ENCODE peak calls at places on chromosomes 4 and X, in nine cellular contexts. N, S, Q, Z, E, V, W, F and R are unnamed samples.

GRCh38 chr4:16227462-16227868 is 1.2 kb upstream of the TAPT1 start:
- DNase-seq in N (peak; percentile 40), W (no peak), V (peak; percentile 78), Q (peak; percentile 71), S (no peak), F (peak; percentile 51), E (no peak), Z (peak; percentile 57), R (no peak)

GRCh38 chr4:87213425-87213824 is 7.0 kb downstream of the KLHL8 start:
- DNase-seq in Z (no peak), N (no peak), Q (no peak), W (no peak), E (no peak), S (no peak), V (no peak), F (no peak), R (no peak)

GRCh38 chr4:84171871-84172270 is 327.2 kb downstream of the NKX6-1 start:
- DNase-seq in V (no peak), S (no peak), F (no peak), Q (no peak), N (no peak), E (no peak), Z (no peak), W (no peak), R (no peak)

GRCh38 chr4:37844204-37844603 is 17.7 kb downstream of the PGM2 start:
- DNase-seq in F (no peak), Q (no peak), Z (no peak), W (no peak), V (no peak), S (no peak), E (no peak), N (no peak), R (no peak)

GRCh38 chr4:169723207-169723606 is 34.5 kb downstream of the HPF1 start:
- DNase-seq in E (no peak), V (no peak), Z (no peak), F (no peak), Q (no peak), S (no peak), N (no peak), W (no peak), R (no peak)

GRCh38 chrX:119696251-119696890 is 3.4 kb upstream of the SEPTIN6 start:
- DNase-seq in Q (no peak), E (no peak), F (no peak), W (no peak), N (no peak), Z (no peak), V (no peak), S (no peak), R (no peak)

GRCh38 chrX:10620121-10620699 is at the start of gene MID1:
- DNase-seq in W (no peak), Z (peak; percentile 80), F (peak; percentile 68), N (peak; percentile 66), Q (peak; percentile 75), S (peak; percentile 30), E (peak; percentile 68), V (peak; percentile 90), R (peak; percentile 84)

GRCh38 chr4:189202182-189202868 is 738.3 kb upstream of the FRG1 start:
- DNase-seq in E (peak; percentile 36), Q (peak; percentile 69), N (peak; percentile 64), W (no peak), V (peak; percentile 79), S (peak; percentile 66), Z (peak; percentile 72), F (peak; percentile 24), R (peak; percentile 47)

GRCh38 chrX:79081895-79082512 is 62.5 kb upstream of the GPR174 start:
- DNase-seq in Z (peak; percentile 21), E (peak; percentile 4), F (no peak), S (no peak), V (no peak), Q (no peak), N (no peak), W (peak; percentile 61), R (no peak)

GRCh38 chr4:99078931-99079624 is 9.5 kb downstream of the ADH5 start:
- DNase-seq in S (no peak), W (no peak), Z (no peak), N (no peak), V (no peak), Q (no peak), F (no peak), E (no peak), R (no peak)

GRCh38 chr4:138677651-138678202 is 337.9 kb upstream of the NOCT start:
- DNase-seq in S (no peak), Q (no peak), W (no peak), N (no peak), E (no peak), V (no peak), Z (no peak), F (no peak), R (no peak)

GRCh38 chr4:60133414-60133813 is 1066.7 kb upstream of the ADGRL3 start:
- DNase-seq in S (no peak), Z (no peak), N (no peak), E (no peak), F (no peak), V (no peak), Q (no peak), W (no peak), R (no peak)

GRCh38 chr4:85854543-85854942 is 379.6 kb downstream of the ARHGAP24 start:
- DNase-seq in N (no peak), E (no peak), S (no peak), W (no peak), Z (no peak), F (no peak), V (no peak), Q (no peak), R (no peak)

DNA sequence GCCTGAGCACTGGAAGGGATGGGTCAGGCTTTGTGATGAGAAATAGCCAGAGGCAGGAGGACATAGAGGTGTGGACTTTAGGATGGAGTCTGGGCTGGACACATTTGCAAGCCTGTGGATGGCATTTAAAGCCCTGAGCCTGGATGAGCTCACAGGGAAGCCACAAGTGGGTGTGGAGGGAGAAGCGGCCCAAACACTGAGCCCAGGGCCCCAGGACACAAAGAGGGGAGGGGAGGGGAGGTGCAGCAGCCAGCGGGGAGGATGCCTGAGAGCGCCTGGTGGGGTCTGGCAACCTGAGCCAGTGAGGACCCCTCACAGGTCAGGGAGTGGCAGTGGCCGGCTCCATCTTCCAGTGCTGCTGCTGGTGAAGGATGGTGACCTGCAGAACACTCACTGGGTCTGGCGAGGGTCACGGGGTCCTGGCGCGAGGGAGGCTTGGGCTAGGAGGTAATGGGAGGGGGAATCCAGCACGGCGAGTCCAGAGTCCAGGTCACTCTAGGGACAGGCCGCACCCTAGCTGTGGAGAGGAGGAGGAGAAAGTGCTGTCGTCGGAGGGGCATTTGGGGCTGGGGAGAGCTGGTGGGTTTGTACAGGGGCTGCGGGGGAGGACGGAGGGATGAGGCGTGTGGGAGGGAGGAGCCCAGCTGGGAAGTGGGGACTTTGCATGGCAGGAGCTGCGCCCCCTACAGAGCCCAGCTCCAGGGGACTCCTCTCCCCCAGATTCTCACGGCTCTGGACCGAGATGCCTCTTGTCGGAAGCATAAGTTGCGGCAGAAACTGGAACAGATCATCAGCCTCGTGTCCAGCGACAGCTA is 7.0 kb downstream of the LAGE3 start:
- DNase-seq in S (no peak), E (no peak), W (no peak), F (no peak), N (no peak), Z (peak; percentile 19), Q (no peak), V (no peak), R (no peak)
- TF ChIP-seq EP300 in S (no peak), E (no peak), W (no peak), F (no peak), N (no peak), Z (no peak), Q (no peak), V (no peak), R (no peak)

DNA sequence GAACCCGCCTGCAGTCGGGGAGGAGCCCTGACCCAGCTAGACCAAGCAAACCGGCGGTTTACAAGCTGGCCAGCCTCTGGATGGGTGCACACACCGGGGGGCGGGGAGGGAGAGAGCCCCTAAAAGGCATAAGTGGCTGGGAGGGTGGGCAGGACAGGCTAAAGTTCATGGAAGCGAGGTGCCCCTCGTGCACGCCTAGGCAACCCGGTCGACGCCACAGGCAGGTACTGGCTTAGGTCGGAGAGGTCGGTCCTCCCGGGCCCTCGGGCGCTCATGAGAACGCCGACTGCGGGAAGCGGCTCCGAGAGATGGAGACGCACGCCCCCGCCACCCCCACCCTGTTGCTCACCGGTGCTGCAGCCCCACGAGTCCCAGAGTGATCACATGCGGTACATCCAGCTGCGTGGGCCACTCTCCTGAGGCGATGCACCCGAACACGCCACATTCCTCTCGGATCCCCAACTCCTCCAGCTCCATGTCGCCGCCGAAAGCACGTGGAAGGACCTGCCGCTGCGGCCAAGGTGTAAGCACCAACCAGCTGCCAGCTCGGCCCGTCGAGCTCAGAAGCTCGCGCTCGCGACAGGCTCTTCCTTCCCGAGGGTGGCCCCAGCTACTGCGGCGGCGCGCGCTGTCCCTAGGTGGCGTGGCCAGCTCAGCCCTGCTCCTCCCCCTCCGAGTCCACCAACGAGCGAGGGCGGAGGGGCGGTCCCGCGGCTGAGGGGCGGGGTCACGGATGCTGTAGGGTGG is at the start of gene PPAT:
- DNase-seq in S (peak; percentile 95), Z (peak; percentile 98), W (peak; percentile 94), Q (peak; percentile 98), N (peak; percentile 99), E (peak; percentile 79), V (peak; percentile 99), F (peak; percentile 99), R (peak; percentile 99)
- TF ChIP-seq POLR2A in S (peak; percentile 72), Z (peak; percentile 74), W (peak; percentile 94), Q (no peak), N (no peak), E (peak; percentile 87), V (peak; percentile 28), F (peak; percentile 49), R (peak; percentile 48)

GRCh38 chrX:49977319-49978090 is 55.1 kb downstream of the CLCN5 start:
- DNase-seq in E (no peak), F (no peak), Q (no peak), Z (no peak), W (peak; percentile 1), V (no peak), N (no peak), S (no peak), R (peak; percentile 2)
- TF ChIP-seq EP300 in E (no peak), F (no peak), Q (no peak), Z (no peak), W (no peak), V (no peak), N (no peak), S (no peak), R (no peak)

GRCh38 chr4:1952046-1952700 is 56.6 kb downstream of the NELFA start:
- DNase-seq in W (no peak), Q (no peak), E (no peak), Z (no peak), S (no peak), N (no peak), F (no peak), V (no peak), R (peak; percentile 46)

GRCh38 chr4:1948892-1949436 is 59.8 kb downstream of the NELFA start:
- DNase-seq in E (no peak), F (no peak), Q (no peak), Z (no peak), N (no peak), W (no peak), S (no peak), V (no peak), R (peak; percentile 54)

GRCh38 chr4:1950369-1950768 is 58.4 kb downstream of the NELFA start:
- DNase-seq in F (no peak), S (no peak), Z (no peak), Q (no peak), N (no peak), V (no peak), E (no peak), W (no peak), R (no peak)

GRCh38 chr4:1953335-1953734 is 55.4 kb downstream of the NELFA start:
- DNase-seq in Z (no peak), F (no peak), W (no peak), S (no peak), E (no peak), Q (no peak), N (no peak), V (no peak), R (no peak)

GRCh38 chr4:1952719-1953118 is 56.1 kb downstream of the NELFA start:
- DNase-seq in S (no peak), Q (no peak), N (no peak), F (no peak), W (no peak), V (no peak), E (no peak), Z (no peak), R (no peak)
- TF ChIP-seq POLR2A in S (no peak), Q (no peak), N (no peak), F (no peak), W (peak; percentile 16), V (no peak), E (no peak), Z (no peak), R (no peak)